ENCODE peak calls at places on chromosomes 6 and 20, in seven cellular contexts. One of them, this sample, is unnamed.

GRCh38 chr20:51387125-51387865 is 155.2 kb downstream of the NFATC2 start:
- DNase-seq in DMS153: no peak
- DNase-seq in fibroblast of mammary gland: no peak
- DNase-seq in foreskin fibroblast: no peak
- DNase-seq in fibroblast of the aortic adventitia: no peak
- DNase-seq in GM03348: no peak
- DNase-seq in heart right ventricle: no peak
- DNase-seq in this sample: no peak

GRCh38 chr6:125262026-125263013 is 39.4 kb downstream of the HDDC2 start:
- DNase-seq in GM03348: peak
- DNase-seq in fibroblast of mammary gland: peak
- DNase-seq in foreskin fibroblast: peak
- DNase-seq in heart right ventricle: no peak
- DNase-seq in fibroblast of the aortic adventitia: peak
- DNase-seq in DMS153: no peak
- DNase-seq in this sample: peak

GRCh38 chr6:148240463-148240845 is 102.2 kb upstream of the SASH1 start:
- DNase-seq in fibroblast of the aortic adventitia: peak
- DNase-seq in fibroblast of mammary gland: peak
- DNase-seq in foreskin fibroblast: peak
- DNase-seq in heart right ventricle: peak
- DNase-seq in GM03348: peak
- DNase-seq in DMS153: no peak
- DNase-seq in this sample: peak

GRCh38 chr6:121435444-121436069 is at the start of gene GJA1:
- DNase-seq in fibroblast of the aortic adventitia: peak
- DNase-seq in DMS153: no peak
- DNase-seq in foreskin fibroblast: peak
- DNase-seq in heart right ventricle: peak
- DNase-seq in GM03348: peak
- DNase-seq in fibroblast of mammary gland: peak
- DNase-seq in this sample: peak

GRCh38 chr6:141415896-141416295 is 716.8 kb upstream of the GJE1 start:
- DNase-seq in fibroblast of the aortic adventitia: no peak
- DNase-seq in DMS153: no peak
- DNase-seq in foreskin fibroblast: peak
- DNase-seq in heart right ventricle: no peak
- DNase-seq in GM03348: no peak
- DNase-seq in fibroblast of mammary gland: peak
- DNase-seq in this sample: no peak

GRCh38 chr6:156827382-156827781 is 50.2 kb downstream of the ARID1B start:
- DNase-seq in GM03348: peak
- DNase-seq in foreskin fibroblast: peak
- DNase-seq in fibroblast of mammary gland: peak
- DNase-seq in DMS153: no peak
- DNase-seq in heart right ventricle: no peak
- DNase-seq in fibroblast of the aortic adventitia: peak
- DNase-seq in this sample: peak

GRCh38 chr6:139371421-139372253 is 2.8 kb downstream of the CITED2 start:
- DNase-seq in GM03348: no peak
- DNase-seq in foreskin fibroblast: no peak
- DNase-seq in fibroblast of mammary gland: peak
- DNase-seq in DMS153: no peak
- DNase-seq in fibroblast of the aortic adventitia: peak
- DNase-seq in heart right ventricle: no peak
- DNase-seq in this sample: peak

GRCh38 chr20:45670139-45670538 is at the start of gene WFDC11:
- DNase-seq in GM03348: no peak
- DNase-seq in heart right ventricle: no peak
- DNase-seq in foreskin fibroblast: no peak
- DNase-seq in DMS153: no peak
- DNase-seq in fibroblast of mammary gland: no peak
- DNase-seq in fibroblast of the aortic adventitia: no peak
- DNase-seq in this sample: no peak

GRCh38 chr6:113313841-113314240 is 543.3 kb upstream of the MARCKS start:
- DNase-seq in fibroblast of the aortic adventitia: no peak
- DNase-seq in heart right ventricle: no peak
- DNase-seq in foreskin fibroblast: no peak
- DNase-seq in GM03348: no peak
- DNase-seq in fibroblast of mammary gland: no peak
- DNase-seq in DMS153: no peak
- DNase-seq in this sample: no peak

GRCh38 chr20:20513720-20514119 is 145.8 kb downstream of the INSM1 start:
- DNase-seq in foreskin fibroblast: no peak
- DNase-seq in heart right ventricle: no peak
- DNase-seq in fibroblast of mammary gland: no peak
- DNase-seq in GM03348: no peak
- DNase-seq in fibroblast of the aortic adventitia: no peak
- DNase-seq in DMS153: no peak
- DNase-seq in this sample: no peak

GRCh38 chr6:139698526-139699182 is 324.2 kb upstream of the CITED2 start:
- DNase-seq in DMS153: no peak
- DNase-seq in heart right ventricle: no peak
- DNase-seq in fibroblast of mammary gland: peak
- DNase-seq in fibroblast of the aortic adventitia: no peak
- DNase-seq in foreskin fibroblast: peak
- DNase-seq in GM03348: peak
- DNase-seq in this sample: peak

GRCh38 chr20:64032706-64033624 is 3.0 kb upstream of the C20orf204 start:
- DNase-seq in DMS153: no peak
- DNase-seq in GM03348: no peak
- DNase-seq in fibroblast of the aortic adventitia: no peak
- DNase-seq in heart right ventricle: no peak
- DNase-seq in foreskin fibroblast: no peak
- DNase-seq in fibroblast of mammary gland: no peak
- DNase-seq in this sample: no peak

GRCh38 chr6:33975631-33976424 is 170.1 kb downstream of the GRM4 start:
- DNase-seq in heart right ventricle: no peak
- DNase-seq in foreskin fibroblast: no peak
- DNase-seq in fibroblast of mammary gland: no peak
- DNase-seq in fibroblast of the aortic adventitia: no peak
- DNase-seq in GM03348: no peak
- DNase-seq in DMS153: no peak
- DNase-seq in this sample: no peak

GRCh38 chr6:44056392-44057237 is 70.6 kb downstream of the MRPL14 start:
- DNase-seq in foreskin fibroblast: peak
- DNase-seq in DMS153: no peak
- DNase-seq in heart right ventricle: peak
- DNase-seq in GM03348: no peak
- DNase-seq in fibroblast of mammary gland: peak
- DNase-seq in fibroblast of the aortic adventitia: peak
- DNase-seq in this sample: peak

GRCh38 chr6:131281471-131282270 is 146.4 kb downstream of the AKAP7 start:
- DNase-seq in foreskin fibroblast: no peak
- DNase-seq in GM03348: no peak
- DNase-seq in DMS153: no peak
- DNase-seq in fibroblast of mammary gland: peak
- DNase-seq in heart right ventricle: peak
- DNase-seq in fibroblast of the aortic adventitia: no peak
- DNase-seq in this sample: no peak

GRCh38 chr6:1422290-1422689 is 32.9 kb downstream of the FOXF2 start:
- DNase-seq in DMS153: no peak
- DNase-seq in fibroblast of mammary gland: no peak
- DNase-seq in heart right ventricle: no peak
- DNase-seq in foreskin fibroblast: no peak
- DNase-seq in GM03348: no peak
- DNase-seq in fibroblast of the aortic adventitia: no peak
- DNase-seq in this sample: no peak

This sample was measured in fibroblast of gingiva.